ENCODE peak calls at places on chromosomes 12 and 14, in nine cellular contexts. Y is non-pigmented ciliary epithelial cell; C is body of pancreas; G is stimulated activated naive CD8-positive, alpha-beta T cell treated with anti-CD3 and anti-CD28 coated beads, Interleukin-15, amount 100 ng/mL, for 72 hours; I is left ventricle myocardium inferior; X is colonic mucosa; T is pancreas; B is cardiac fibroblast; R is naive thymus-derived CD4-positive, alpha-beta T cell. F is an unnamed sample.
A peak's percentile ranks its signal among the peaks of the same experiment; 100 is the strongest.

GRCh38 chr12:54363047-54363446 is 1.2 kb downstream of the GPR84 start:
- DNase-seq in G (no peak), T (no peak), Y (no peak), C (no peak), R (no peak), X (no peak), I (no peak), B (no peak), F (no peak)

GRCh38 chr12:111353026-111353425 is 15.9 kb downstream of the PHETA1 start:
- DNase-seq in T (no peak), X (no peak), R (no peak), B (no peak), C (no peak), Y (no peak), G (no peak), I (no peak), F (no peak)

GRCh38 chr12:25958254-25959068 is at the start of gene RASSF8:
- DNase-seq in T (peak; percentile 80), B (peak; percentile 89), G (peak; percentile 30), C (peak; percentile 77), X (peak; percentile 49), I (peak; percentile 77), R (no peak), Y (no peak), F (peak; percentile 46)

GRCh38 chr12:111685322-111685810 is 390 bp downstream of the BRAP start:
- DNase-seq in G (no peak), X (peak; percentile 60), C (no peak), I (no peak), B (no peak), R (peak; percentile 29), Y (no peak), T (no peak), F (peak; percentile 47)

GRCh38 chr12:60101715-60102114 is 505.9 kb downstream of the SLC16A7 start:
- DNase-seq in I (no peak), Y (peak; percentile 49), R (no peak), T (no peak), B (peak; percentile 27), G (no peak), X (no peak), C (no peak), F (no peak)

GRCh38 chr12:84814664-84815245 is 97.8 kb downstream of the SLC6A15 start:
- DNase-seq in G (no peak), T (no peak), X (no peak), Y (no peak), B (peak; percentile 6), C (no peak), R (no peak), I (no peak), F (no peak)

GRCh38 chr14:62661818-62662217 is 383.4 kb downstream of the KCNH5 start:
- DNase-seq in X (no peak), G (no peak), R (no peak), C (no peak), Y (no peak), T (no peak), B (no peak), I (no peak), F (no peak)

GRCh38 chr14:67240168-67240932 is 885 bp upstream of the PALS1 start:
- DNase-seq in T (peak; percentile 69), R (no peak), B (peak; percentile 32), I (peak; percentile 40), X (peak; percentile 84), G (peak; percentile 24), Y (no peak), C (peak; percentile 75), F (peak; percentile 83)

GRCh38 chr12:108853426-108853825 is 4.0 kb downstream of the SSH1 start:
- DNase-seq in Y (no peak), X (no peak), C (no peak), B (no peak), I (no peak), R (no peak), T (no peak), G (no peak), F (no peak)

GRCh38 chr12:131758016-131758739 is 47.3 kb downstream of the SFSWAP start:
- DNase-seq in B (no peak), T (no peak), X (no peak), G (no peak), Y (no peak), I (peak; percentile 43), C (no peak), R (no peak), F (no peak)

GRCh38 chr14:99628832-99629618 is 15.9 kb upstream of the HHIPL1 start:
- DNase-seq in G (peak; percentile 71), T (peak; percentile 84), I (peak; percentile 76), R (peak; percentile 46), C (peak; percentile 85), B (peak; percentile 78), Y (no peak), X (peak; percentile 74), F (peak; percentile 81)

GRCh38 chr12:10256064-10256463 is 43.4 kb downstream of the GABARAPL1 start:
- DNase-seq in G (no peak), Y (no peak), T (no peak), R (no peak), I (no peak), B (no peak), X (no peak), C (no peak), F (no peak)

GRCh38 chr12:57816001-57816854 is 2.3 kb downstream of the AVIL start:
- DNase-seq in R (no peak), G (no peak), C (no peak), Y (no peak), T (no peak), B (no peak), X (no peak), I (no peak), F (no peak)

GRCh38 chr14:28766505-28767238 is at the start of gene FOXG1:
- DNase-seq in T (no peak), C (no peak), I (no peak), X (no peak), Y (no peak), G (no peak), R (no peak), B (peak; percentile 71), F (no peak)

GRCh38 chr12:115597157-115597712 is 680.3 kb downstream of the MED13L start:
- DNase-seq in T (no peak), C (no peak), B (peak; percentile 5), X (no peak), Y (peak; percentile 49), I (no peak), G (no peak), R (no peak), F (no peak)

GRCh38 chr12:51429705-51430104 is 5.1 kb downstream of the SLC4A8 start:
- DNase-seq in G (no peak), Y (no peak), T (no peak), I (no peak), X (no peak), C (no peak), R (no peak), B (no peak), F (no peak)

GRCh38 chr12:12228402-12228801 is 38.4 kb downstream of the LRP6 start:
- DNase-seq in B (no peak), I (no peak), G (no peak), R (no peak), C (no peak), Y (no peak), T (no peak), X (no peak), F (no peak)

GRCh38 chr12:116924558-116925453 is 14.1 kb downstream of the FBXW8 start:
- DNase-seq in I (no peak), X (no peak), T (no peak), R (peak; percentile 86), C (no peak), Y (peak; percentile 67), B (peak; percentile 52), G (peak; percentile 77), F (no peak)

GRCh38 chr12:110253176-110253575 is 27.9 kb upstream of the ATP2A2 start:
- DNase-seq in I (peak; percentile 82), R (no peak), B (peak; percentile 71), Y (no peak), C (peak; percentile 50), X (no peak), G (no peak), T (peak; percentile 26), F (peak; percentile 46)

GRCh38 chr12:50750366-50750765 is 13.5 kb upstream of the ATF1 start:
- DNase-seq in B (no peak), R (no peak), T (no peak), Y (no peak), X (no peak), C (no peak), I (no peak), G (no peak), F (no peak)

GRCh38 chr12:52423661-52424503 is 10.3 kb downstream of the KRT75 start:
- DNase-seq in B (no peak), I (no peak), R (no peak), Y (no peak), G (no peak), C (no peak), T (no peak), X (no peak), F (no peak)

GRCh38 chr12:96171905-96172304 is 22.3 kb upstream of the ELK3 start:
- DNase-seq in Y (no peak), I (no peak), C (no peak), R (no peak), B (no peak), G (no peak), X (no peak), T (no peak), F (no peak)

GRCh38 chr14:104428860-104429259 is 150.7 kb upstream of the C14orf180 start:
- DNase-seq in C (no peak), Y (no peak), I (no peak), R (no peak), X (no peak), G (no peak), T (no peak), B (no peak), F (no peak)

GRCh38 chr12:102302553-102302952 is 104.9 kb upstream of the PMCH start:
- DNase-seq in B (no peak), I (no peak), Y (no peak), T (no peak), R (no peak), C (no peak), X (no peak), G (no peak), F (no peak)

GRCh38 chr14:77547512-77547911 is 48.9 kb upstream of the ISM2 start:
- DNase-seq in I (no peak), X (no peak), B (no peak), T (no peak), G (no peak), Y (no peak), C (no peak), R (no peak), F (no peak)